ENCODE peak calls at places on chromosome 16, in five cellular contexts. One of them, this sample, is unnamed.

GRCh38 chr16:10256855-10257641 is 74.8 kb upstream of the GRIN2A start:
- DNase-seq in stimulated activated CD4-positive, alpha-beta T cell treated with anti-CD3 and anti-CD28 coated beads, Interleukin-2, amount 100 ng/mL, for 24 hours: peak
- DNase-seq in activated T-cell treated with anti-CD3 and anti-CD28 coated beads for 1 hour: peak
- DNase-seq in NCI-H524: peak
- DNase-seq in WTC11: peak
- DNase-seq in this sample: no peak

GRCh38 chr16:72561-73537 is at the start of gene RHBDF1:
- DNase-seq in NCI-H524: no peak
- DNase-seq in stimulated activated CD4-positive, alpha-beta T cell treated with anti-CD3 and anti-CD28 coated beads, Interleukin-2, amount 100 ng/mL, for 24 hours: no peak
- DNase-seq in activated T-cell treated with anti-CD3 and anti-CD28 coated beads for 1 hour: no peak
- DNase-seq in WTC11: peak
- DNase-seq in this sample: no peak

GRCh38 chr16:28157768-28158535 is 53.8 kb downstream of the XPO6 start:
- DNase-seq in WTC11: no peak
- DNase-seq in activated T-cell treated with anti-CD3 and anti-CD28 coated beads for 1 hour: no peak
- DNase-seq in NCI-H524: no peak
- DNase-seq in stimulated activated CD4-positive, alpha-beta T cell treated with anti-CD3 and anti-CD28 coated beads, Interleukin-2, amount 100 ng/mL, for 24 hours: no peak
- DNase-seq in this sample: no peak

GRCh38 chr16:66741971-66742396 is 9.4 kb downstream of the DYNC1LI2 start:
- DNase-seq in WTC11: no peak
- DNase-seq in NCI-H524: no peak
- DNase-seq in activated T-cell treated with anti-CD3 and anti-CD28 coated beads for 1 hour: no peak
- DNase-seq in stimulated activated CD4-positive, alpha-beta T cell treated with anti-CD3 and anti-CD28 coated beads, Interleukin-2, amount 100 ng/mL, for 24 hours: no peak
- DNase-seq in this sample: no peak

GRCh38 chr16:35339337-35339736 is 1879.9 kb downstream of the TP53TG3F start:
- DNase-seq in stimulated activated CD4-positive, alpha-beta T cell treated with anti-CD3 and anti-CD28 coated beads, Interleukin-2, amount 100 ng/mL, for 24 hours: no peak
- DNase-seq in NCI-H524: no peak
- DNase-seq in activated T-cell treated with anti-CD3 and anti-CD28 coated beads for 1 hour: no peak
- DNase-seq in WTC11: no peak
- DNase-seq in this sample: no peak

GRCh38 chr16:82063456-82064082 is 28.5 kb downstream of the HSD17B2 start:
- DNase-seq in WTC11: no peak
- DNase-seq in stimulated activated CD4-positive, alpha-beta T cell treated with anti-CD3 and anti-CD28 coated beads, Interleukin-2, amount 100 ng/mL, for 24 hours: no peak
- DNase-seq in activated T-cell treated with anti-CD3 and anti-CD28 coated beads for 1 hour: no peak
- DNase-seq in NCI-H524: no peak
- DNase-seq in this sample: no peak

GRCh38 chr16:57918444-57918843 is 52.5 kb downstream of the CNGB1 start:
- DNase-seq in WTC11: no peak
- DNase-seq in activated T-cell treated with anti-CD3 and anti-CD28 coated beads for 1 hour: no peak
- DNase-seq in stimulated activated CD4-positive, alpha-beta T cell treated with anti-CD3 and anti-CD28 coated beads, Interleukin-2, amount 100 ng/mL, for 24 hours: no peak
- DNase-seq in NCI-H524: no peak
- DNase-seq in this sample: no peak

GRCh38 chr16:80274576-80275191 is 266.1 kb upstream of the DYNLRB2 start:
- DNase-seq in stimulated activated CD4-positive, alpha-beta T cell treated with anti-CD3 and anti-CD28 coated beads, Interleukin-2, amount 100 ng/mL, for 24 hours: no peak
- DNase-seq in WTC11: no peak
- DNase-seq in activated T-cell treated with anti-CD3 and anti-CD28 coated beads for 1 hour: no peak
- DNase-seq in NCI-H524: no peak
- DNase-seq in this sample: peak

GRCh38 chr16:7334801-7335560 is 2.3 kb downstream of the RBFOX1 start:
- DNase-seq in NCI-H524: no peak
- DNase-seq in WTC11: no peak
- DNase-seq in activated T-cell treated with anti-CD3 and anti-CD28 coated beads for 1 hour: no peak
- DNase-seq in stimulated activated CD4-positive, alpha-beta T cell treated with anti-CD3 and anti-CD28 coated beads, Interleukin-2, amount 100 ng/mL, for 24 hours: no peak
- DNase-seq in this sample: no peak

GRCh38 chr16:85569615-85570212 is 43.4 kb upstream of the GSE1 start:
- DNase-seq in NCI-H524: no peak
- DNase-seq in stimulated activated CD4-positive, alpha-beta T cell treated with anti-CD3 and anti-CD28 coated beads, Interleukin-2, amount 100 ng/mL, for 24 hours: no peak
- DNase-seq in WTC11: no peak
- DNase-seq in activated T-cell treated with anti-CD3 and anti-CD28 coated beads for 1 hour: no peak
- DNase-seq in this sample: no peak

GRCh38 chr16:87182759-87183158 is 134.4 kb downstream of the C16orf95 start:
- DNase-seq in NCI-H524: no peak
- DNase-seq in stimulated activated CD4-positive, alpha-beta T cell treated with anti-CD3 and anti-CD28 coated beads, Interleukin-2, amount 100 ng/mL, for 24 hours: no peak
- DNase-seq in activated T-cell treated with anti-CD3 and anti-CD28 coated beads for 1 hour: no peak
- DNase-seq in WTC11: no peak
- DNase-seq in this sample: no peak

GRCh38 chr16:27892879-27893278 is 170.6 kb downstream of the GSG1L start:
- DNase-seq in stimulated activated CD4-positive, alpha-beta T cell treated with anti-CD3 and anti-CD28 coated beads, Interleukin-2, amount 100 ng/mL, for 24 hours: no peak
- DNase-seq in WTC11: peak
- DNase-seq in NCI-H524: no peak
- DNase-seq in activated T-cell treated with anti-CD3 and anti-CD28 coated beads for 1 hour: no peak
- DNase-seq in this sample: no peak

GRCh38 chr16:72877374-72878028 is 170.4 kb downstream of the ZFHX3 start:
- DNase-seq in NCI-H524: no peak
- DNase-seq in WTC11: no peak
- DNase-seq in activated T-cell treated with anti-CD3 and anti-CD28 coated beads for 1 hour: no peak
- DNase-seq in stimulated activated CD4-positive, alpha-beta T cell treated with anti-CD3 and anti-CD28 coated beads, Interleukin-2, amount 100 ng/mL, for 24 hours: no peak
- DNase-seq in this sample: peak

GRCh38 chr16:67339453-67339852 is 12.8 kb downstream of the LRRC36 start:
- DNase-seq in WTC11: no peak
- DNase-seq in NCI-H524: no peak
- DNase-seq in activated T-cell treated with anti-CD3 and anti-CD28 coated beads for 1 hour: no peak
- DNase-seq in stimulated activated CD4-positive, alpha-beta T cell treated with anti-CD3 and anti-CD28 coated beads, Interleukin-2, amount 100 ng/mL, for 24 hours: no peak
- DNase-seq in this sample: no peak

GRCh38 chr16:11980167-11980844 is 3.8 kb downstream of the SNX29 start:
- DNase-seq in activated T-cell treated with anti-CD3 and anti-CD28 coated beads for 1 hour: no peak
- DNase-seq in NCI-H524: no peak
- DNase-seq in WTC11: no peak
- DNase-seq in stimulated activated CD4-positive, alpha-beta T cell treated with anti-CD3 and anti-CD28 coated beads, Interleukin-2, amount 100 ng/mL, for 24 hours: no peak
- DNase-seq in this sample: no peak

GRCh38 chr16:1285669-1286491 is 23.6 kb upstream of the UBE2I start:
- DNase-seq in WTC11: no peak
- DNase-seq in stimulated activated CD4-positive, alpha-beta T cell treated with anti-CD3 and anti-CD28 coated beads, Interleukin-2, amount 100 ng/mL, for 24 hours: no peak
- DNase-seq in activated T-cell treated with anti-CD3 and anti-CD28 coated beads for 1 hour: no peak
- DNase-seq in NCI-H524: no peak
- DNase-seq in this sample: no peak

GRCh38 chr16:58467915-58468314 is 32.0 kb upstream of the NDRG4 start:
- DNase-seq in WTC11: no peak
- DNase-seq in NCI-H524: no peak
- DNase-seq in stimulated activated CD4-positive, alpha-beta T cell treated with anti-CD3 and anti-CD28 coated beads, Interleukin-2, amount 100 ng/mL, for 24 hours: no peak
- DNase-seq in activated T-cell treated with anti-CD3 and anti-CD28 coated beads for 1 hour: no peak
- DNase-seq in this sample: no peak

GRCh38 chr16:10926094-10926493 is 16.2 kb downstream of the DEXI start:
- DNase-seq in stimulated activated CD4-positive, alpha-beta T cell treated with anti-CD3 and anti-CD28 coated beads, Interleukin-2, amount 100 ng/mL, for 24 hours: no peak
- DNase-seq in NCI-H524: no peak
- DNase-seq in WTC11: no peak
- DNase-seq in activated T-cell treated with anti-CD3 and anti-CD28 coated beads for 1 hour: no peak
- DNase-seq in this sample: no peak

GRCh38 chr16:20726661-20727060 is 15.0 kb downstream of the THUMPD1 start:
- DNase-seq in NCI-H524: no peak
- DNase-seq in WTC11: no peak
- DNase-seq in activated T-cell treated with anti-CD3 and anti-CD28 coated beads for 1 hour: no peak
- DNase-seq in stimulated activated CD4-positive, alpha-beta T cell treated with anti-CD3 and anti-CD28 coated beads, Interleukin-2, amount 100 ng/mL, for 24 hours: no peak
- DNase-seq in this sample: no peak

GRCh38 chr16:50573947-50574751 is 26.0 kb downstream of the NKD1 start:
- DNase-seq in activated T-cell treated with anti-CD3 and anti-CD28 coated beads for 1 hour: no peak
- DNase-seq in stimulated activated CD4-positive, alpha-beta T cell treated with anti-CD3 and anti-CD28 coated beads, Interleukin-2, amount 100 ng/mL, for 24 hours: no peak
- DNase-seq in WTC11: no peak
- DNase-seq in NCI-H524: no peak
- DNase-seq in this sample: no peak

GRCh38 chr16:50121721-50122445 is 31.2 kb upstream of the TENT4B start:
- DNase-seq in WTC11: no peak
- DNase-seq in NCI-H524: no peak
- DNase-seq in stimulated activated CD4-positive, alpha-beta T cell treated with anti-CD3 and anti-CD28 coated beads, Interleukin-2, amount 100 ng/mL, for 24 hours: peak
- DNase-seq in activated T-cell treated with anti-CD3 and anti-CD28 coated beads for 1 hour: peak
- DNase-seq in this sample: no peak

GRCh38 chr16:58197314-58198012 is 443 bp downstream of the CSNK2A2 start:
- DNase-seq in stimulated activated CD4-positive, alpha-beta T cell treated with anti-CD3 and anti-CD28 coated beads, Interleukin-2, amount 100 ng/mL, for 24 hours: no peak
- DNase-seq in activated T-cell treated with anti-CD3 and anti-CD28 coated beads for 1 hour: no peak
- DNase-seq in WTC11: peak
- DNase-seq in NCI-H524: no peak
- DNase-seq in this sample: no peak

GRCh38 chr16:55559233-55559632 is 7.3 kb upstream of the CAPNS2 start:
- DNase-seq in NCI-H524: no peak
- DNase-seq in activated T-cell treated with anti-CD3 and anti-CD28 coated beads for 1 hour: no peak
- DNase-seq in stimulated activated CD4-positive, alpha-beta T cell treated with anti-CD3 and anti-CD28 coated beads, Interleukin-2, amount 100 ng/mL, for 24 hours: no peak
- DNase-seq in WTC11: no peak
- DNase-seq in this sample: no peak

GRCh38 chr16:57308041-57308440 is 23.6 kb upstream of the PLLP start:
- DNase-seq in activated T-cell treated with anti-CD3 and anti-CD28 coated beads for 1 hour: no peak
- DNase-seq in stimulated activated CD4-positive, alpha-beta T cell treated with anti-CD3 and anti-CD28 coated beads, Interleukin-2, amount 100 ng/mL, for 24 hours: no peak
- DNase-seq in WTC11: no peak
- DNase-seq in NCI-H524: no peak
- DNase-seq in this sample: no peak

GRCh38 chr16:10987361-10988163 is 43.2 kb downstream of the CLEC16A start:
- DNase-seq in NCI-H524: no peak
- DNase-seq in WTC11: no peak
- DNase-seq in stimulated activated CD4-positive, alpha-beta T cell treated with anti-CD3 and anti-CD28 coated beads, Interleukin-2, amount 100 ng/mL, for 24 hours: no peak
- DNase-seq in activated T-cell treated with anti-CD3 and anti-CD28 coated beads for 1 hour: no peak
- DNase-seq in this sample: no peak

GRCh38 chr16:72099377-72099818 is 5.8 kb downstream of the DHX38 start:
- DNase-seq in stimulated activated CD4-positive, alpha-beta T cell treated with anti-CD3 and anti-CD28 coated beads, Interleukin-2, amount 100 ng/mL, for 24 hours: peak
- DNase-seq in NCI-H524: peak
- DNase-seq in WTC11: peak
- DNase-seq in activated T-cell treated with anti-CD3 and anti-CD28 coated beads for 1 hour: no peak
- DNase-seq in this sample: no peak

GRCh38 chr16:85483424-85483823 is 129.7 kb upstream of the GSE1 start:
- DNase-seq in WTC11: no peak
- DNase-seq in NCI-H524: peak
- DNase-seq in activated T-cell treated with anti-CD3 and anti-CD28 coated beads for 1 hour: no peak
- DNase-seq in stimulated activated CD4-positive, alpha-beta T cell treated with anti-CD3 and anti-CD28 coated beads, Interleukin-2, amount 100 ng/mL, for 24 hours: no peak
- DNase-seq in this sample: no peak

GRCh38 chr16:54325616-54326265 is 39.2 kb upstream of the IRX3 start:
- DNase-seq in stimulated activated CD4-positive, alpha-beta T cell treated with anti-CD3 and anti-CD28 coated beads, Interleukin-2, amount 100 ng/mL, for 24 hours: no peak
- DNase-seq in WTC11: no peak
- DNase-seq in activated T-cell treated with anti-CD3 and anti-CD28 coated beads for 1 hour: no peak
- DNase-seq in NCI-H524: no peak
- DNase-seq in this sample: no peak

GRCh38 chr16:16164244-16164643 is 59.0 kb downstream of the ABCC6 start:
- DNase-seq in stimulated activated CD4-positive, alpha-beta T cell treated with anti-CD3 and anti-CD28 coated beads, Interleukin-2, amount 100 ng/mL, for 24 hours: no peak
- DNase-seq in NCI-H524: no peak
- DNase-seq in WTC11: no peak
- DNase-seq in activated T-cell treated with anti-CD3 and anti-CD28 coated beads for 1 hour: no peak
- DNase-seq in this sample: no peak

GRCh38 chr16:83403751-83404150 is 404.0 kb upstream of the HSBP1 start:
- DNase-seq in stimulated activated CD4-positive, alpha-beta T cell treated with anti-CD3 and anti-CD28 coated beads, Interleukin-2, amount 100 ng/mL, for 24 hours: no peak
- DNase-seq in activated T-cell treated with anti-CD3 and anti-CD28 coated beads for 1 hour: no peak
- DNase-seq in NCI-H524: no peak
- DNase-seq in WTC11: no peak
- DNase-seq in this sample: peak

GRCh38 chr16:3087243-3087791 is 11.8 kb downstream of the ZSCAN10 start:
- DNase-seq in WTC11: peak
- DNase-seq in NCI-H524: no peak
- DNase-seq in stimulated activated CD4-positive, alpha-beta T cell treated with anti-CD3 and anti-CD28 coated beads, Interleukin-2, amount 100 ng/mL, for 24 hours: no peak
- DNase-seq in activated T-cell treated with anti-CD3 and anti-CD28 coated beads for 1 hour: no peak
- DNase-seq in this sample: no peak

GRCh38 chr16:71723537-71724319 is 773 bp downstream of the PHLPP2 start:
- DNase-seq in activated T-cell treated with anti-CD3 and anti-CD28 coated beads for 1 hour: peak
- DNase-seq in stimulated activated CD4-positive, alpha-beta T cell treated with anti-CD3 and anti-CD28 coated beads, Interleukin-2, amount 100 ng/mL, for 24 hours: peak
- DNase-seq in WTC11: peak
- DNase-seq in NCI-H524: peak
- DNase-seq in this sample: no peak

GRCh38 chr16:31181102-31181830 is 1.3 kb downstream of the FUS start:
- DNase-seq in stimulated activated CD4-positive, alpha-beta T cell treated with anti-CD3 and anti-CD28 coated beads, Interleukin-2, amount 100 ng/mL, for 24 hours: peak
- DNase-seq in WTC11: peak
- DNase-seq in NCI-H524: no peak
- DNase-seq in activated T-cell treated with anti-CD3 and anti-CD28 coated beads for 1 hour: no peak
- DNase-seq in this sample: no peak

This sample was measured in HS-27A.